ENCODE peak calls at places on chromosome 14, in eight cellular contexts. R, W, N, F, I, T, M and O are unnamed samples.

GRCh38 chr14:95505030-95505589 is 11.3 kb downstream of the SYNE3 start:
- DNase-seq in T (no peak), M (no peak), R (no peak), F (no peak), I (no peak), N (no peak), W (no peak), O (no peak)

GRCh38 chr14:35287481-35288013 is 4.6 kb upstream of the PSMA6 start:
- DNase-seq in W (no peak), F (peak), T (peak), I (no peak), N (no peak), M (peak), R (no peak), O (no peak)

GRCh38 chr14:22159968-22160367 is 429.1 kb downstream of the DAD1 start:
- DNase-seq in T (no peak), M (no peak), I (no peak), F (no peak), R (no peak), W (no peak), N (no peak), O (no peak)

GRCh38 chr14:96297000-96297399 is 41.0 kb downstream of the BDKRB1 start:
- DNase-seq in N (peak), F (peak), R (peak), M (no peak), I (no peak), T (peak), W (no peak), O (no peak)

GRCh38 chr14:75539562-75540478 is 17.6 kb downstream of the BATF start:
- DNase-seq in T (no peak), F (no peak), R (no peak), W (no peak), I (no peak), N (no peak), M (no peak), O (no peak)

GRCh38 chr14:55130194-55130550 is 1.1 kb downstream of the LGALS3 start:
- DNase-seq in R (no peak), F (peak), I (no peak), T (no peak), N (no peak), M (no peak), W (no peak), O (no peak)

GRCh38 chr14:73069585-73069984 is 11.3 kb downstream of the RBM25 start:
- DNase-seq in M (no peak), R (no peak), I (no peak), W (no peak), N (no peak), T (no peak), F (no peak), O (no peak)

GRCh38 chr14:82067221-82067620 is 533.6 kb upstream of the SEL1L start:
- DNase-seq in T (no peak), W (peak), N (no peak), M (no peak), F (no peak), I (no peak), R (peak), O (no peak)

GRCh38 chr14:60249321-60250251 is 565 bp downstream of the PPM1A start:
- DNase-seq in F (peak), I (peak), T (peak), M (peak), R (peak), W (peak), N (peak), O (peak)